ENCODE peak calls at places on chromosomes 7 and 10, in ten cellular contexts. K, U, G, V, X, F, Y, E, W and O are unnamed samples.

GRCh38 chr10:92241158-92241500 is 49.7 kb downstream of the CPEB3 start:
- DNase-seq in K (peak), U (no peak), G (no peak), V (peak), X (peak), F (peak), Y (no peak), E (peak), W (no peak), O (peak)

GRCh38 chr7:135338151-135338550 is 104.5 kb downstream of the STRA8 start:
- DNase-seq in K (no peak), U (no peak), G (no peak), V (no peak), X (no peak), F (no peak), Y (no peak), E (no peak), W (no peak), O (no peak)

GRCh38 chr7:156892086-156892800 is 740 bp downstream of the LMBR1 start:
- DNase-seq in K (peak), U (peak), G (no peak), V (peak), X (peak), F (no peak), Y (peak), E (peak), W (peak), O (peak)

GRCh38 chr10:77560052-77560451 is 77.6 kb downstream of the KCNMA1 start:
- DNase-seq in K (no peak), U (no peak), G (no peak), V (no peak), X (no peak), F (no peak), Y (no peak), E (no peak), W (no peak), O (no peak)

GRCh38 chr7:30755384-30756154 is 3.6 kb downstream of the INMT start:
- DNase-seq in K (no peak), U (no peak), G (no peak), V (no peak), X (no peak), F (no peak), Y (no peak), E (peak), W (peak), O (peak)

GRCh38 chr10:74683621-74684114 is 142.7 kb upstream of the KAT6B start:
- DNase-seq in K (no peak), U (no peak), G (no peak), V (no peak), X (no peak), F (peak), Y (no peak), E (no peak), W (no peak), O (no peak)

GRCh38 chr7:33446551-33446950 is 317.2 kb downstream of the BBS9 start:
- DNase-seq in K (no peak), U (no peak), G (no peak), V (no peak), X (no peak), F (no peak), Y (no peak), E (no peak), W (no peak), O (no peak)

GRCh38 chr7:44757311-44757710 is 8.7 kb downstream of the ZMIZ2 start:
- DNase-seq in K (no peak), U (no peak), G (no peak), V (no peak), X (no peak), F (no peak), Y (no peak), E (no peak), W (no peak), O (no peak)

GRCh38 chr10:63600540-63600939 is 79.3 kb downstream of the REEP3 start:
- DNase-seq in K (no peak), U (no peak), G (no peak), V (no peak), X (no peak), F (no peak), Y (no peak), E (no peak), W (no peak), O (no peak)

GRCh38 chr10:101226506-101226887 is 2.8 kb downstream of the LBX1 start:
- DNase-seq in K (no peak), U (no peak), G (no peak), V (no peak), X (no peak), F (no peak), Y (no peak), E (no peak), W (no peak), O (no peak)

GRCh38 chr10:124738441-124738840 is 5.7 kb downstream of the FAM53B start:
- DNase-seq in K (no peak), U (no peak), G (no peak), V (no peak), X (no peak), F (no peak), Y (no peak), E (peak), W (no peak), O (peak)

GRCh38 chr10:48465860-48466521 is 138.9 kb downstream of the ARHGAP22 start:
- DNase-seq in K (no peak), U (no peak), G (no peak), V (no peak), X (no peak), F (no peak), Y (no peak), E (no peak), W (no peak), O (no peak)

GRCh38 chr10:109591631-109592030 is 331.7 kb downstream of the XPNPEP1 start:
- DNase-seq in K (no peak), U (no peak), G (no peak), V (no peak), X (peak), F (no peak), Y (no peak), E (no peak), W (no peak), O (no peak)

GRCh38 chr7:153886506-153887391 is 165.4 kb upstream of the DPP6 start:
- DNase-seq in K (no peak), U (no peak), G (no peak), V (peak), X (no peak), F (no peak), Y (no peak), E (peak), W (no peak), O (peak)

GRCh38 chr10:85527610-85528317 is 838.8 kb downstream of the GRID1 start:
- DNase-seq in K (no peak), U (no peak), G (no peak), V (peak), X (no peak), F (peak), Y (no peak), E (no peak), W (no peak), O (no peak)

GRCh38 chr7:30351274-30351673 is 66.9 kb downstream of the ZNRF2 start:
- DNase-seq in K (no peak), U (no peak), G (no peak), V (no peak), X (no peak), F (no peak), Y (no peak), E (no peak), W (no peak), O (no peak)

GRCh38 chr7:23332881-23333612 is 33.9 kb downstream of the MALSU1 start:
- DNase-seq in K (no peak), U (no peak), G (no peak), V (no peak), X (peak), F (peak), Y (no peak), E (no peak), W (no peak), O (no peak)

GRCh38 chr10:129063212-129063611 is 403.8 kb upstream of the MGMT start:
- DNase-seq in K (no peak), U (no peak), G (no peak), V (no peak), X (no peak), F (no peak), Y (no peak), E (no peak), W (no peak), O (no peak)

GRCh38 chr7:134372858-134373257 is 56.1 kb upstream of the SLC35B4 start:
- DNase-seq in K (no peak), U (no peak), G (no peak), V (no peak), X (no peak), F (no peak), Y (no peak), E (no peak), W (no peak), O (no peak)

GRCh38 chr10:73039635-73040034 is 57.0 kb downstream of the P4HA1 start:
- DNase-seq in K (no peak), U (no peak), G (no peak), V (no peak), X (no peak), F (peak), Y (no peak), E (no peak), W (peak), O (no peak)

GRCh38 chr10:14838582-14839304 is 637 bp downstream of the HSPA14 start:
- DNase-seq in K (peak), U (no peak), G (no peak), V (peak), X (peak), F (peak), Y (no peak), E (peak), W (peak), O (no peak)

GRCh38 chr7:22452142-22452763 is 47.7 kb downstream of the STEAP1B start:
- DNase-seq in K (peak), U (no peak), G (no peak), V (peak), X (peak), F (peak), Y (peak), E (peak), W (no peak), O (peak)

GRCh38 chr7:133780912-133781311 is 346.2 kb upstream of the LRGUK start:
- DNase-seq in K (no peak), U (no peak), G (no peak), V (no peak), X (no peak), F (no peak), Y (no peak), E (no peak), W (no peak), O (no peak)

GRCh38 chr10:23081891-23082290 is 13.5 kb upstream of the MSRB2 start:
- DNase-seq in K (no peak), U (no peak), G (no peak), V (no peak), X (peak), F (peak), Y (no peak), E (peak), W (no peak), O (peak)

GRCh38 chr10:79176052-79176501 is 107.3 kb downstream of the ZMIZ1 start:
- DNase-seq in K (no peak), U (no peak), G (no peak), V (no peak), X (no peak), F (no peak), Y (no peak), E (no peak), W (no peak), O (no peak)

GRCh38 chr10:13019280-13019679 is 17.8 kb upstream of the CCDC3 start:
- DNase-seq in K (no peak), U (no peak), G (no peak), V (peak), X (no peak), F (no peak), Y (no peak), E (no peak), W (no peak), O (no peak)

GRCh38 chr7:50308301-50309129 is 4.0 kb downstream of the IKZF1 start:
- DNase-seq in K (no peak), U (no peak), G (no peak), V (peak), X (no peak), F (no peak), Y (no peak), E (no peak), W (no peak), O (no peak)

GRCh38 chr7:36034020-36034419 is 119.0 kb upstream of the EEPD1 start:
- DNase-seq in K (no peak), U (no peak), G (no peak), V (no peak), X (no peak), F (peak), Y (no peak), E (no peak), W (no peak), O (no peak)

GRCh38 chr10:8163824-8164223 is 109.3 kb downstream of the GATA3 start:
- DNase-seq in K (no peak), U (no peak), G (no peak), V (no peak), X (no peak), F (no peak), Y (no peak), E (no peak), W (no peak), O (no peak)

GRCh38 chr10:64468219-64468618 is 947.0 kb downstream of the REEP3 start:
- DNase-seq in K (no peak), U (no peak), G (no peak), V (no peak), X (no peak), F (no peak), Y (no peak), E (no peak), W (no peak), O (no peak)

GRCh38 chr7:146768941-146769340 is 652.3 kb downstream of the CNTNAP2 start:
- DNase-seq in K (no peak), U (no peak), G (no peak), V (no peak), X (no peak), F (no peak), Y (no peak), E (peak), W (no peak), O (peak)

GRCh38 chr10:88386878-88387773 is 196.0 kb downstream of the RNLS start:
- DNase-seq in K (peak), U (no peak), G (no peak), V (no peak), X (peak), F (peak), Y (no peak), E (peak), W (peak), O (peak)

GRCh38 chr10:29798876-29799690 is 164.3 kb upstream of the SVIL start:
- DNase-seq in K (no peak), U (no peak), G (no peak), V (no peak), X (no peak), F (no peak), Y (no peak), E (no peak), W (no peak), O (no peak)

GRCh38 chr10:33291053-33291592 is 43.3 kb downstream of the NRP1 start:
- DNase-seq in K (no peak), U (no peak), G (no peak), V (no peak), X (peak), F (peak), Y (no peak), E (no peak), W (no peak), O (no peak)

GRCh38 chr10:122323188-122323587 is 51.3 kb upstream of the PLEKHA1 start:
- DNase-seq in K (no peak), U (no peak), G (no peak), V (no peak), X (no peak), F (no peak), Y (no peak), E (no peak), W (no peak), O (no peak)

GRCh38 chr7:127582361-127582760 is 3.0 kb downstream of the GCC1 start:
- DNase-seq in K (peak), U (no peak), G (no peak), V (no peak), X (no peak), F (peak), Y (no peak), E (peak), W (no peak), O (peak)